ENCODE peak calls at places on chromosomes 7 and 10, in six cellular contexts. V is right atrium auricular region, W is pancreas, I is BE2C, T is GM23338, E is A549. A is an unnamed sample.

GRCh38 chr7:134502463-134502862 is 24.9 kb upstream of the AKR1B10 start:
- DNase-seq in V (peak), W (no peak), I (no peak), T (no peak), E (no peak), A (no peak)

GRCh38 chr7:82078807-82079206 is 309.0 kb upstream of the HGF start:
- DNase-seq in V (no peak), W (no peak), I (no peak), T (no peak), E (no peak), A (no peak)

GRCh38 chr10:129972145-129972965 is 8.3 kb upstream of the EBF3 start:
- DNase-seq in V (no peak), W (peak), I (no peak), T (peak), E (no peak), A (peak)

GRCh38 chr10:93573051-93573909 is 6.8 kb downstream of the FFAR4 start:
- DNase-seq in V (no peak), W (no peak), I (no peak), T (no peak), E (no peak), A (no peak)

GRCh38 chr7:105808703-105809590 is 67.5 kb downstream of the ATXN7L1 start:
- DNase-seq in V (no peak), W (no peak), I (no peak), T (no peak), E (no peak), A (no peak)

GRCh38 chr7:134593530-134594392 is 44.9 kb downstream of the AKR1B15 start:
- DNase-seq in V (peak), W (no peak), I (peak), T (no peak), E (peak), A (no peak)

GRCh38 chr7:43585521-43585920 is 2.6 kb downstream of the STK17A start:
- DNase-seq in V (no peak), W (no peak), I (no peak), T (no peak), E (no peak), A (no peak)

GRCh38 chr7:157690833-157691382 is 354.1 kb downstream of the DNAJB6 start:
- DNase-seq in V (peak), W (no peak), I (no peak), T (peak), E (no peak), A (peak)

GRCh38 chr7:16646427-16647081 is 573 bp downstream of the BZW2 start:
- DNase-seq in V (no peak), W (no peak), I (peak), T (no peak), E (no peak), A (no peak)

GRCh38 chr10:75955953-75956352 is 524.5 kb downstream of the LRMDA start:
- DNase-seq in V (no peak), W (no peak), I (no peak), T (no peak), E (no peak), A (no peak)

GRCh38 chr7:39664585-39664984 is 41.2 kb downstream of the RALA start:
- DNase-seq in V (no peak), W (no peak), I (no peak), T (no peak), E (no peak), A (no peak)

GRCh38 chr10:117983961-117984360 is 62.8 kb downstream of the RAB11FIP2 start:
- DNase-seq in V (no peak), W (no peak), I (no peak), T (no peak), E (no peak), A (no peak)

GRCh38 chr10:85642421-85643170 is 724.0 kb downstream of the GRID1 start:
- DNase-seq in V (no peak), W (no peak), I (no peak), T (no peak), E (peak), A (peak)

GRCh38 chr10:67017218-67017617 is 91.4 kb downstream of the LRRTM3 start:
- DNase-seq in V (no peak), W (no peak), I (no peak), T (no peak), E (no peak), A (no peak)

GRCh38 chr7:66281678-66282593 is 76.8 kb downstream of the TPST1 start:
- DNase-seq in V (peak), W (no peak), I (no peak), T (no peak), E (no peak), A (no peak)

GRCh38 chr7:30752484-30752883 is 549 bp downstream of the INMT start:
- DNase-seq in V (no peak), W (no peak), I (no peak), T (no peak), E (no peak), A (no peak)

GRCh38 chr7:25894002-25894901 is 257.7 kb upstream of the NFE2L3 start:
- DNase-seq in V (no peak), W (peak), I (peak), T (peak), E (no peak), A (peak)

GRCh38 chr7:18013936-18014335 is 13.7 kb downstream of the PRPS1L1 start:
- DNase-seq in V (no peak), W (no peak), I (no peak), T (no peak), E (no peak), A (no peak)

GRCh38 chr7:140017034-140017433 is 45.7 kb downstream of the PARP12 start:
- DNase-seq in V (no peak), W (no peak), I (no peak), T (no peak), E (no peak), A (no peak)

GRCh38 chr10:71081912-71082311 is 130.5 kb upstream of the UNC5B start:
- DNase-seq in V (peak), W (no peak), I (no peak), T (no peak), E (no peak), A (peak)

GRCh38 chr10:49115015-49115795 is at the start of gene VSTM4:
- DNase-seq in V (peak), W (peak), I (peak), T (peak), E (no peak), A (peak)
- H3K4me3 ChIP-seq in V (peak), W (no peak), I (peak), T (peak), E (peak), A (peak)

DNA sequence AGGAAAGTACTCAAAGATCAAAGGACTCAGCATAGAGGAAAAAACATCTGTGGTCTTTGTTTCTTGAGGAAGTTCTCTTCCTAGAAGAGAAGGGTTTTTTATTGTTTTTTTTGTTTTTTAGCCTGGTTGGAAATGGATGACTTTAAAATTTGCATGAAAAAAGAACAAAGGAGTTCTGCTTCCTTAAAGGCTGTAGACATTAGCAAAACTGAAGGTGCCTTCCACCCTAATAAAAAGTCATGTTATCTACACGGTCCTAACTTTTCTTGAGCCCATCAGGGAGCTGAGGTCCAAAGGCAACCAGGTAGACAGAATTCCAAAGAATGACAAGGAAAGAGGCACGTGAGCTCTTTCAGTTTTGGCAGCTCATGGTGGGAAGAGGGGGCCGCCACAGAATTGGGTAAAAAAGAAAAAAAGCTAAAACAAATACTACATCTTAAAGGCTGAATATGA is 356.7 kb downstream of the SH2D4B start:
- DNase-seq in V (no peak), W (no peak), I (no peak), T (peak), E (no peak), A (no peak)
- H3K4me3 ChIP-seq in V (no peak), W (no peak), I (no peak), T (peak), E (no peak), A (no peak)

GRCh38 chr7:27605689-27606269 is 56.9 kb downstream of the HIBADH start:
- DNase-seq in V (no peak), W (no peak), I (no peak), T (peak), E (peak), A (no peak)

GRCh38 chr7:27605283-27605682 is 57.4 kb downstream of the HIBADH start:
- DNase-seq in V (no peak), W (no peak), I (no peak), T (peak), E (peak), A (no peak)

GRCh38 chr7:27608776-27609495 is 53.7 kb downstream of the HIBADH start:
- DNase-seq in V (no peak), W (no peak), I (no peak), T (no peak), E (no peak), A (no peak)

GRCh38 chr7:27607210-27607606 is 55.5 kb downstream of the HIBADH start:
- DNase-seq in V (no peak), W (no peak), I (no peak), T (no peak), E (no peak), A (no peak)

GRCh38 chr7:27606270-27607209 is 56.1 kb downstream of the HIBADH start:
- DNase-seq in V (no peak), W (no peak), I (no peak), T (no peak), E (no peak), A (no peak)
- H3K4me3 ChIP-seq in V (no peak), W (no peak), I (no peak), T (no peak), E (no peak), A (peak)

GRCh38 chr7:36155811-36156361 is 2.8 kb downstream of the EEPD1 start:
- DNase-seq in V (no peak), W (no peak), I (peak), T (peak), E (no peak), A (peak)

GRCh38 chr7:36151921-36152755 is 916 bp upstream of the EEPD1 start:
- DNase-seq in V (no peak), W (no peak), I (no peak), T (no peak), E (no peak), A (no peak)

GRCh38 chr7:36152756-36153570 is at the start of gene EEPD1:
- DNase-seq in V (peak), W (peak), I (peak), T (peak), E (peak), A (peak)

GRCh38 chr7:36153571-36154097 is 580 bp downstream of the EEPD1 start:
- DNase-seq in V (no peak), W (peak), I (no peak), T (peak), E (peak), A (no peak)

GRCh38 chr7:36154255-36155212 is 1.5 kb downstream of the EEPD1 start:
- DNase-seq in V (no peak), W (peak), I (peak), T (peak), E (no peak), A (peak)
- H3K4me3 ChIP-seq in V (peak), W (peak), I (no peak), T (peak), E (peak), A (peak)

GRCh38 chr10:30995081-30995480 is 36.6 kb downstream of the ZNF438 start:
- DNase-seq in V (no peak), W (no peak), I (no peak), T (no peak), E (no peak), A (no peak)

GRCh38 chr10:30999084-30999712 is 32.5 kb downstream of the ZNF438 start:
- DNase-seq in V (no peak), W (no peak), I (no peak), T (no peak), E (no peak), A (no peak)

GRCh38 chr10:30996481-30996980 is 35.1 kb downstream of the ZNF438 start:
- DNase-seq in V (no peak), W (no peak), I (no peak), T (no peak), E (no peak), A (no peak)

GRCh38 chr10:31000071-31000787 is 31.4 kb downstream of the ZNF438 start:
- DNase-seq in V (no peak), W (no peak), I (no peak), T (no peak), E (no peak), A (peak)

GRCh38 chr10:30997536-30998252 is 34.0 kb downstream of the ZNF438 start:
- DNase-seq in V (no peak), W (no peak), I (no peak), T (no peak), E (no peak), A (no peak)
- H3K4me3 ChIP-seq in V (no peak), W (no peak), I (no peak), T (no peak), E (no peak), A (no peak)

GRCh38 chr10:51079331-51079730 is 5.0 kb downstream of the PRKG1 start:
- DNase-seq in V (no peak), W (no peak), I (no peak), T (peak), E (no peak), A (peak)
- H3K4me3 ChIP-seq in V (no peak), W (no peak), I (no peak), T (peak), E (no peak), A (no peak)